ENCODE peak calls at places on chromosome 7, in nine cellular contexts. G is PC-9; Y is NCI-H1417; P is naive thymus-derived CD8-positive, alpha-beta T cell; S is ELR; L is esophagus squamous epithelium; J is activated CD8-positive, alpha-beta T cell treated with anti-CD3 and anti-CD28 coated beads, Interleukin-2, amount 10 ng/mL, durations not matched to agents 7 days and 5 days; W is stimulated activated CD8-positive, alpha-beta memory T cell treated with anti-CD3 and anti-CD28 coated beads, Interleukin-2, amount 100 ng/mL, for 1 hour; E is cardiac muscle cell. Q is an unnamed sample.

GRCh38 chr7:65946895-65947294 is 35.1 kb downstream of the GUSB start:
- DNase-seq in G (peak), Y (no peak), P (no peak), S (peak), L (no peak), J (no peak), W (no peak), E (no peak), Q (no peak)

GRCh38 chr7:7562736-7563135 is 3.9 kb upstream of the MIOS start:
- DNase-seq in G (no peak), Y (no peak), P (no peak), S (no peak), L (no peak), J (no peak), W (no peak), E (no peak), Q (no peak)

GRCh38 chr7:141463986-141464385 is 87.2 kb upstream of the AGK start:
- DNase-seq in G (no peak), Y (no peak), P (no peak), S (peak), L (no peak), J (no peak), W (no peak), E (no peak), Q (no peak)

GRCh38 chr7:5780801-5781496 is 514 bp downstream of the RNF216 start:
- DNase-seq in G (peak), Y (no peak), P (peak), S (peak), L (no peak), J (peak), W (peak), E (peak), Q (peak)

GRCh38 chr7:3042861-3043489 is 692 bp downstream of the CARD11 start:
- DNase-seq in G (peak), Y (no peak), P (peak), S (no peak), L (peak), J (peak), W (peak), E (no peak), Q (no peak)

GRCh38 chr7:92161271-92161670 is 17.7 kb downstream of the LRRD1 start:
- DNase-seq in G (no peak), Y (no peak), P (no peak), S (no peak), L (no peak), J (no peak), W (no peak), E (no peak), Q (no peak)

GRCh38 chr7:27661776-27662489 is 750 bp downstream of the HIBADH start:
- DNase-seq in G (no peak), Y (peak), P (no peak), S (peak), L (no peak), J (peak), W (peak), E (no peak), Q (no peak)

GRCh38 chr7:82953324-82954027 is 209.2 kb downstream of the PCLO start:
- DNase-seq in G (no peak), Y (no peak), P (no peak), S (no peak), L (no peak), J (no peak), W (no peak), E (no peak), Q (no peak)

GRCh38 chr7:88329532-88330463 is 23.1 kb upstream of the STEAP4 start:
- DNase-seq in G (no peak), Y (no peak), P (no peak), S (no peak), L (no peak), J (no peak), W (no peak), E (no peak), Q (no peak)